ENCODE peak calls at places on chromosome 17, in eight cellular contexts. W is activated T-helper 1 cell treated with Interleukin-2 at 50 U/mL for 16 hours, G is brain microvascular endothelial cell, E is HCEC 1CT, D is NCI-H1105 treated with DMSO at 0.1 percent for 48 hours, X is tibial artery, U is NCI-H524, B is stomach. C is an unnamed sample.
A peak's percentile ranks its signal among the peaks of the same experiment; 100 is the strongest.

GRCh38 chr17:13230908-13231307 is 213.1 kb upstream of the ELAC2 start:
- DNase-seq in W (no peak), G (no peak), E (no peak), D (no peak), X (no peak), U (no peak), B (no peak), C (no peak)

GRCh38 chr17:38705523-38705802 is 390 bp downstream of the MLLT6 start:
- DNase-seq in W (no peak), G (no peak), E (no peak), D (no peak), X (no peak), U (no peak), B (no peak), C (no peak)

GRCh38 chr17:46001390-46002310 is 2.6 kb downstream of the STH start:
- DNase-seq in W (no peak), G (no peak), E (no peak), D (no peak), X (no peak), U (no peak), B (no peak), C (no peak)

GRCh38 chr17:13776027-13776551 is 174.4 kb upstream of the HS3ST3A1 start:
- DNase-seq in W (no peak), G (no peak), E (no peak), D (no peak), X (no peak), U (peak; percentile 47), B (no peak), C (no peak)

GRCh38 chr17:2120550-2121335 is 65.8 kb downstream of the HIC1 start:
- DNase-seq in W (no peak), G (no peak), E (peak; percentile 62), D (no peak), X (no peak), U (no peak), B (no peak), C (no peak)

GRCh38 chr17:4148611-4149308 is 5.8 kb downstream of the CYB5D2 start:
- DNase-seq in W (no peak), G (no peak), E (no peak), D (no peak), X (no peak), U (no peak), B (no peak), C (no peak)

GRCh38 chr17:75689441-75689873 is 22.3 kb downstream of the SAP30BP start:
- DNase-seq in W (peak; percentile 4), G (no peak), E (no peak), D (no peak), X (no peak), U (no peak), B (no peak), C (no peak)

GRCh38 chr17:39676198-39676819 is 8.1 kb downstream of the PNMT start:
- DNase-seq in W (peak; percentile 24), G (no peak), E (no peak), D (peak; percentile 18), X (peak; percentile 96), U (peak; percentile 51), B (peak; percentile 84), C (no peak)

GRCh38 chr17:19651461-19652238 is 3.1 kb downstream of the ALDH3A2 start:
- DNase-seq in W (no peak), G (no peak), E (no peak), D (no peak), X (no peak), U (no peak), B (no peak), C (no peak)

GRCh38 chr17:81419333-81419885 is 24.2 kb downstream of the BAHCC1 start:
- DNase-seq in W (no peak), G (peak; percentile 82), E (peak; percentile 70), D (peak; percentile 79), X (peak; percentile 98), U (peak; percentile 95), B (peak; percentile 84), C (peak; percentile 90)

GRCh38 chr17:64638552-64639198 is 23.4 kb downstream of the SMURF2 start:
- DNase-seq in W (no peak), G (peak; percentile 31), E (no peak), D (no peak), X (no peak), U (no peak), B (no peak), C (no peak)